ENCODE peak calls at places on chromosomes 6 and 20, in ten cellular contexts. N is hepatocyte, U is pancreas, X is IMR-90, E is A549, Y is H9, J is left ventricle myocardium inferior, P is tibial artery, I is OCI-LY7, A is GM23338. S is an unnamed sample. For H3K4me1, the result is how much of the 10 kb centered on the place peaks cover.

GRCh38 chr6:51902261-51902764 is 185.1 kb downstream of the PKHD1 start:
- DNase-seq in N (no peak), U (no peak), X (no peak), E (no peak), Y (no peak), J (no peak), P (no peak), I (no peak), A (no peak), S (no peak)

GRCh38 chr20:44056010-44056698 is 130.8 kb downstream of the JPH2 start:
- DNase-seq in N (peak), U (no peak), X (no peak), E (peak), Y (peak), J (no peak), P (no peak), I (no peak), A (peak), S (no peak)

GRCh38 chr20:46135856-46136633 is 17.9 kb downstream of the CD40 start:
- DNase-seq in N (no peak), U (no peak), X (no peak), E (no peak), Y (no peak), J (no peak), P (no peak), I (no peak), A (peak), S (no peak)

GRCh38 chr6:34836451-34836850 is 44.6 kb downstream of the BLTP3A start:
- DNase-seq in N (no peak), U (no peak), X (no peak), E (no peak), Y (no peak), J (no peak), P (no peak), I (no peak), A (no peak), S (no peak)

GRCh38 chr20:21514553-21515251 is 838 bp upstream of the NKX2-2 start:
- DNase-seq in N (no peak), U (no peak), X (no peak), E (no peak), Y (peak), J (no peak), P (no peak), I (no peak), A (peak), S (no peak)

GRCh38 chr6:294656-295565 is 2.6 kb downstream of the DUSP22 start:
- DNase-seq in N (no peak), U (no peak), X (no peak), E (no peak), Y (no peak), J (no peak), P (no peak), I (no peak), A (no peak), S (no peak)

GRCh38 chr20:31943052-31943471 is 8.8 kb downstream of the PDRG1 start:
- DNase-seq in N (no peak), U (peak), X (no peak), E (no peak), Y (no peak), J (peak), P (no peak), I (no peak), A (no peak), S (peak)

GRCh38 chr6:16146028-16146427 is 17.1 kb downstream of the MYLIP start:
- DNase-seq in N (no peak), U (no peak), X (no peak), E (no peak), Y (no peak), J (no peak), P (no peak), I (no peak), A (no peak), S (no peak)

GRCh38 chr6:148502083-148502772 is 159.6 kb downstream of the SASH1 start:
- DNase-seq in N (no peak), U (no peak), X (peak), E (no peak), Y (no peak), J (no peak), P (peak), I (no peak), A (no peak), S (no peak)

GRCh38 chr6:42514746-42515145 is 49.1 kb upstream of the UBR2 start:
- DNase-seq in N (no peak), U (no peak), X (no peak), E (no peak), Y (no peak), J (no peak), P (no peak), I (no peak), A (no peak), S (no peak)

GRCh38 chr20:60086936-60087562 is 128.8 kb downstream of the CDH26 start:
- DNase-seq in N (no peak), U (no peak), X (no peak), E (no peak), Y (no peak), J (no peak), P (no peak), I (no peak), A (no peak), S (no peak)

GRCh38 chr6:158037021-158037420 is 55.4 kb downstream of the SYNJ2 start:
- DNase-seq in N (no peak), U (no peak), X (no peak), E (no peak), Y (no peak), J (peak), P (no peak), I (no peak), A (no peak), S (no peak)

GRCh38 chr20:11267131-11267761 is 593.4 kb upstream of the JAG1 start:
- DNase-seq in N (peak), U (peak), X (peak), E (peak), Y (peak), J (peak), P (peak), I (no peak), A (peak), S (peak)

GRCh38 chr20:61055130-61055529 is 196.9 kb upstream of the CDH4 start:
- DNase-seq in N (no peak), U (no peak), X (no peak), E (no peak), Y (no peak), J (no peak), P (no peak), I (no peak), A (no peak), S (no peak)

GRCh38 chr6:135608031-135608430 is 110.5 kb upstream of the AHI1 start:
- DNase-seq in N (no peak), U (no peak), X (no peak), E (no peak), Y (no peak), J (no peak), P (no peak), I (no peak), A (no peak), S (no peak)

GRCh38 chr6:11681770-11682169 is 96.8 kb downstream of the ADTRP start:
- DNase-seq in N (no peak), U (no peak), X (no peak), E (no peak), Y (no peak), J (no peak), P (no peak), I (no peak), A (no peak), S (no peak)

DNA sequence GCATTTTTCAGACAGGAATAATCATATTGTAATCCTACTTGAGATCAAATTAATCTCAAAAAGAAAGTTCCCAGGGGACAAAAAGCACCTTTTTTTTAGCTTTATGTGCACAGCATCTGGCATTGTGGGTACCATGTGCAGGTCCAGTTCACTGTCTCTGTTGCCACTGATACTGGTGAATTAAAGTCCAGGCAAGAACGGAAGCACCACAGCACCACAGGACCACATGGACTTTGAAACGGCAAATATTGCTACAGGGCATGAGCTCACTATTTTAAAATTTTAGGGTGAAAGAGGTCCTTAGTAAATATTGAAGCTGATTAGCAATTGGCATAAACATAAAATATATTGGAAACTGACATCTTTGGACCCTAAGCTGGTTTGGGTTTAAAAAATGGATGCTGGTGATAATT is 709.0 kb downstream of the EPM2A start:
- DNase-seq in N (no peak), U (no peak), X (no peak), E (no peak), Y (no peak), J (no peak), P (no peak), I (no peak), A (no peak), S (no peak)
- H3K4me1 ChIP-seq in N (under half), U (under half), X (under half), E (under half), Y (under half), J (under half), P (under half), I (under half), A (under half), S (under half)

DNA sequence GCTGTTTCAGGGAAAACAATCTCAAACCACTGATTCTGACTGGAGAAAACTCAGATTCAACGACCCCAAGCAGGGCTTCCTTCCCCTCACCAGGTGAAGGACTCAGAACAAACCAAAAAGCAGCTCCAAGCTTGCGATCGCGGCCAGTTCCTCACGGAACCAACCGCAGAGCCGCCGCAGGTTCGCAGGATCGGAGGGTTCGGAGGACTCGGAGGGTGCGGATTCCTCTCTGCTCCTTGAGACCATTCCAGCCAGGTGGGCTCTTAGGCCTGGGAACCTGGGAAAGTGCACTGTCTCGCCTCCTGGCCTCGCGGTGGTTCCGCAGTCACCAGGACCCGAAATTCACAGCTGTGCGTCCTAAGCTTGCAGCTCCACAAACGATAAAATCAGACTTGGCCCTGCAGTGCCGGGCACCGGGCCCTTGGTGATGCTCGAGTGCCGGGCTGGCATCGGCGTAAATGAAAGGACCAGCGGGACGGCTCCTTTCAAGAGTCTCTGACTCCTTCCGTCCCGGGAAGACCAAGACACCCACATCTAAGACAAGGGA is 70.0 kb upstream of the PRSS16 start:
- DNase-seq in N (peak), U (peak), X (peak), E (peak), Y (peak), J (peak), P (peak), I (peak), A (peak), S (peak)
- TF ChIP-seq CTCF in N (peak), U (no peak), X (peak), E (no peak), Y (peak), J (peak), P (peak), I (peak), A (peak), S (peak)

GRCh38 chr20:17936306-17936790 is 32.2 kb downstream of the SNX5 start:
- DNase-seq in N (no peak), U (no peak), X (peak), E (no peak), Y (no peak), J (no peak), P (no peak), I (no peak), A (no peak), S (no peak)
- H3K4me1 ChIP-seq in N (under half), U (under half), X (under half), E (under half), Y (under half), J (under half), P (under half), I (under half), A (half or more), S (under half)

GRCh38 chr20:47296950-47297349 is 59.5 kb downstream of the ZMYND8 start:
- DNase-seq in N (no peak), U (no peak), X (no peak), E (no peak), Y (no peak), J (no peak), P (no peak), I (no peak), A (peak), S (no peak)
- TF ChIP-seq CTCF in N (no peak), U (no peak), X (no peak), E (peak), Y (peak), J (peak), P (no peak), I (peak), A (peak), S (no peak)

GRCh38 chr20:48716086-48716485 is 111.7 kb downstream of the PREX1 start:
- DNase-seq in N (no peak), U (no peak), X (no peak), E (no peak), Y (no peak), J (no peak), P (no peak), I (no peak), A (no peak), S (no peak)

GRCh38 chr20:48711696-48712464 is 115.9 kb downstream of the PREX1 start:
- DNase-seq in N (no peak), U (no peak), X (no peak), E (no peak), Y (no peak), J (no peak), P (no peak), I (no peak), A (no peak), S (no peak)

GRCh38 chr20:48716541-48716940 is 111.3 kb downstream of the PREX1 start:
- DNase-seq in N (no peak), U (no peak), X (no peak), E (no peak), Y (no peak), J (no peak), P (no peak), I (no peak), A (no peak), S (no peak)

GRCh38 chr20:48717095-48717958 is 110.5 kb downstream of the PREX1 start:
- DNase-seq in N (no peak), U (no peak), X (no peak), E (no peak), Y (no peak), J (no peak), P (no peak), I (peak), A (no peak), S (no peak)

GRCh38 chr20:48714764-48715163 is 113.0 kb downstream of the PREX1 start:
- DNase-seq in N (no peak), U (no peak), X (no peak), E (no peak), Y (no peak), J (no peak), P (no peak), I (no peak), A (no peak), S (no peak)
- H3K4me1 ChIP-seq in N (under half), U (under half), X (under half), E (under half), Y (under half), J (under half), P (under half), I (under half), A (under half), S (under half)